ENCODE peak calls at places on chromosomes 11 and 22, in six cellular contexts. H is AML-193; E is H4; R is CD8-positive, alpha-beta memory T cell; C is GM19239; W is A549. B is an unnamed sample.

GRCh38 chr11:64745219-64745522 is 1.2 kb upstream of the RASGRP2 start:
- DNase-seq in C (peak; percentile 71), H (peak; percentile 66), W (no peak), R (peak; percentile 98), E (no peak), B (peak; percentile 88)

GRCh38 chr22:23509571-23510302 is 70.4 kb downstream of the IGLL1 start:
- DNase-seq in W (no peak), R (no peak), H (no peak), E (peak; percentile 40), C (no peak), B (no peak)

GRCh38 chr22:41939981-41940852 is 6.7 kb downstream of the CENPM start:
- DNase-seq in E (no peak), H (no peak), W (no peak), C (no peak), R (peak; percentile 92), B (no peak)

GRCh38 chr11:134283461-134284230 is 7.5 kb downstream of the GLB1L3 start:
- DNase-seq in H (no peak), W (no peak), E (no peak), C (no peak), R (no peak), B (no peak)

GRCh38 chr11:62707277-62707771 is at the start of the genes BSCL2 and GNG3:
- DNase-seq in E (no peak), C (no peak), W (no peak), H (no peak), R (no peak), B (no peak)

GRCh38 chr11:134552749-134553148 is 140.7 kb upstream of the B3GAT1 start:
- DNase-seq in C (no peak), E (no peak), H (no peak), R (no peak), W (no peak), B (no peak)

GRCh38 chr11:113488931-113489351 is 13.7 kb upstream of the DRD2 start:
- DNase-seq in E (peak; percentile 60), C (no peak), R (no peak), H (no peak), W (no peak), B (no peak)

GRCh38 chr22:44735518-44736428 is 16.6 kb upstream of the ARHGAP8 start:
- DNase-seq in W (peak; percentile 52), E (peak; percentile 38), R (peak; percentile 77), C (peak; percentile 94), H (peak; percentile 21), B (peak; percentile 65)

GRCh38 chr11:19453893-19454292 is 213.1 kb upstream of the E2F8 start:
- DNase-seq in H (no peak), W (no peak), R (no peak), C (no peak), E (no peak), B (peak; percentile 72)

GRCh38 chr11:62399868-62400245 is 19.0 kb upstream of the SCGB1A1 start:
- DNase-seq in R (no peak), W (no peak), H (no peak), E (no peak), C (no peak), B (no peak)

GRCh38 chr22:40855104-40855959 is 1.1 kb downstream of the ST13 start:
- DNase-seq in R (no peak), C (no peak), E (no peak), H (peak; percentile 7), W (no peak), B (peak; percentile 36)

GRCh38 chr11:104690243-104690642 is 208.0 kb downstream of the CASP12 start:
- DNase-seq in R (no peak), E (no peak), H (no peak), W (no peak), C (no peak), B (no peak)

GRCh38 chr11:12404461-12404860 is 27.1 kb downstream of the PARVA start:
- DNase-seq in H (no peak), C (no peak), E (no peak), R (no peak), W (no peak), B (no peak)

GRCh38 chr11:20739004-20739612 is 69.7 kb downstream of the NELL1 start:
- DNase-seq in C (no peak), E (no peak), W (no peak), R (no peak), H (no peak), B (no peak)

B was measured in tibial artery.